ENCODE peak calls at places on chromosomes 1 and 21, in ten cellular contexts. M, T, P, W, B, I, K, U, F and A are unnamed samples.

GRCh38 chr1:180643693-180644092 is 11.9 kb downstream of the XPR1 start:
- DNase-seq in T (no peak), U (no peak), P (no peak), B (peak; percentile 37), W (peak; percentile 45), F (no peak), I (no peak), M (peak; percentile 19), K (no peak), A (peak; percentile 40)

GRCh38 chr1:226637147-226637935 is 88.8 kb downstream of the STUM start:
- DNase-seq in W (peak; percentile 50), F (no peak), K (no peak), P (no peak), U (no peak), T (peak; percentile 57), I (no peak), M (no peak), B (peak; percentile 42), A (no peak)

GRCh38 chr21:16241500-16241963 is 511.8 kb downstream of the USP25 start:
- DNase-seq in I (no peak), K (no peak), P (no peak), U (no peak), T (no peak), B (no peak), F (no peak), M (no peak), W (peak; percentile 66), A (no peak)

GRCh38 chr1:100834779-100835645 is 59.6 kb downstream of the EXTL2 start:
- DNase-seq in T (no peak), W (peak; percentile 28), U (peak; percentile 21), F (no peak), M (peak; percentile 11), P (peak; percentile 49), B (no peak), I (no peak), K (no peak), A (no peak)

GRCh38 chr21:37063433-37063832 is 9.4 kb downstream of the PIGP start:
- DNase-seq in U (no peak), M (no peak), P (no peak), I (no peak), W (no peak), F (no peak), B (no peak), T (no peak), K (no peak), A (no peak)

GRCh38 chr21:42674351-42674940 is 21.0 kb downstream of the PDE9A start:
- DNase-seq in K (no peak), P (no peak), B (peak; percentile 60), I (no peak), W (peak; percentile 21), F (no peak), U (no peak), M (no peak), T (peak; percentile 50), A (no peak)

GRCh38 chr1:90198616-90199015 is 203.7 kb downstream of the ZNF326 start:
- DNase-seq in I (no peak), K (peak; percentile 48), U (no peak), P (no peak), B (no peak), F (no peak), T (no peak), W (no peak), M (no peak), A (no peak)

GRCh38 chr1:174497461-174497860 is 49.7 kb downstream of the GPR52 start:
- DNase-seq in U (no peak), W (no peak), P (no peak), F (no peak), B (peak; percentile 2), M (no peak), T (no peak), I (no peak), K (no peak), A (no peak)

GRCh38 chr1:226990133-226990716 is 50.1 kb downstream of the COQ8A start:
- DNase-seq in K (no peak), T (peak; percentile 34), U (no peak), F (no peak), B (no peak), M (no peak), P (peak; percentile 82), I (no peak), W (peak; percentile 51), A (no peak)

GRCh38 chr21:31220567-31220966 is 123.5 kb downstream of the TIAM1 start:
- DNase-seq in M (peak; percentile 24), U (no peak), F (no peak), W (peak; percentile 35), P (no peak), I (no peak), K (peak; percentile 52), B (no peak), T (no peak), A (no peak)

GRCh38 chr21:36829116-36829515 is 130.2 kb downstream of the SIM2 start:
- DNase-seq in P (no peak), T (no peak), I (no peak), B (no peak), U (no peak), F (no peak), W (no peak), K (no peak), M (no peak), A (no peak)

GRCh38 chr21:38956791-38957571 is 151.3 kb downstream of the ETS2 start:
- DNase-seq in P (peak; percentile 22), U (no peak), W (no peak), K (peak; percentile 24), F (no peak), B (peak; percentile 70), T (no peak), M (peak; percentile 40), I (no peak), A (peak; percentile 19)

DNA sequence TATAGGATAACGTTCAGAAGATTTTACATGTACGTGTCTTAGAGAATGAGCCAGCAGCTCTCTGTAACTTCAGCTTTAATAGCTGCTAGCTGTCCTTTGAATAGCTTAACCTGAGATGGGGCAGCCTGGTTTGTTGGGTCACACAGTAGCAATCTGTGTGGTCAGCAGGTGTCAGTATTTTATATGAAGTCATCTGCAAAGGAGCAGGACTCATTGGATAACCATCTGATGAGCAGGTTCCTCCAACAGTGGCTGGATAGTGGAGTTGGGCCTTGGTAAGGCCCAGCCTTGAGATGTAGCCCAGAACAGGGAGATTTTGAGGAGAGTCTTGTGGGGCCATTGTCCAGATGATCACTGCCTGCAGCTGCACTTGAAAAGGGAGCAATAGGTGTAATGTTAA is 6.4 kb downstream of the GSTM5 start:
- DNase-seq in W (no peak), I (no peak), M (peak; percentile 27), F (no peak), P (no peak), U (no peak), B (no peak), T (no peak), K (no peak), A (no peak)
- TF ChIP-seq CTCF in W (no peak), I (no peak), M (no peak), F (no peak), P (no peak), U (no peak), B (no peak), T (no peak), K (no peak), A (peak; percentile 12)

GRCh38 chr1:24156542-24157260 is 13.8 kb upstream of the IL22RA1 start:
- DNase-seq in T (no peak), I (no peak), M (no peak), U (no peak), P (no peak), W (no peak), F (no peak), B (no peak), K (no peak), A (no peak)

GRCh38 chr1:24154215-24154614 is 11.3 kb upstream of the IL22RA1 start:
- DNase-seq in K (no peak), B (no peak), W (no peak), F (no peak), P (no peak), I (no peak), M (no peak), U (no peak), T (no peak), A (no peak)

GRCh38 chr1:24152631-24153494 is 9.9 kb upstream of the IL22RA1 start:
- DNase-seq in U (no peak), M (no peak), I (no peak), K (no peak), B (no peak), P (no peak), T (no peak), W (no peak), F (no peak), A (no peak)

GRCh38 chr1:24157921-24158481 is 15.1 kb upstream of the IL22RA1 start:
- DNase-seq in I (no peak), B (no peak), M (no peak), T (no peak), W (peak; percentile 9), P (no peak), K (no peak), U (no peak), F (no peak), A (no peak)

GRCh38 chr1:24155011-24155782 is 12.3 kb upstream of the IL22RA1 start:
- DNase-seq in P (no peak), I (no peak), F (no peak), M (no peak), K (peak; percentile 83), U (no peak), T (no peak), W (no peak), B (no peak), A (no peak)
- TF ChIP-seq CTCF in P (no peak), I (peak; percentile 1), F (no peak), M (no peak), K (peak; percentile 33), U (peak; percentile 28), T (no peak), W (peak; percentile 4), B (peak; percentile 19), A (peak; percentile 20)

DNA sequence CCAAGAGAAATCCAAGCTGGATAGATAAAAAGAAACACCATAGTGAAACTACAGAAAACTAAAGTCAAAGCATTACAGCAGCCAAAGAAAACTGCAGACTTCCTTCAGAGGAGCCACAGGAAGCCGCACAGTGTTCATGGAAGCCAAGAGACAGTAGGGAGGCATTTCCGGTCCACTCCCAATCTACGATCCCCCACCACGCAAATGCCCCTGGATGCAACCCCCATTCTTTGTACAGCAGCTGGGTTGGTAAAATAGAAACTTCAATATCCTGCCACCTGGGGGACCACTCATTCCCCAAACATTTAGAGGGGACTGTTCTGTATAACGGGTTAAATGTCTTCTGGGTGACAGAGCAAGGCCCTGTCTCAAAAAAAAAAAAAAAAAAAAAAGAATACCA is 43.9 kb upstream of the TSPEAR start:
- DNase-seq in B (no peak), W (peak; percentile 86), I (no peak), P (no peak), K (no peak), T (no peak), F (no peak), U (no peak), M (no peak), A (no peak)
- TF ChIP-seq CTCF in B (no peak), W (no peak), I (no peak), P (no peak), K (no peak), T (no peak), F (no peak), U (no peak), M (peak; percentile 26), A (peak; percentile 17)

GRCh38 chr1:101971309-101971708 is 25.4 kb downstream of the OLFM3 start:
- DNase-seq in T (no peak), K (peak; percentile 2), I (no peak), M (peak; percentile 0), B (no peak), W (peak; percentile 2), U (no peak), F (no peak), P (no peak), A (no peak)

GRCh38 chr1:101964708-101965107 is 32.0 kb downstream of the OLFM3 start:
- DNase-seq in I (no peak), T (no peak), W (no peak), B (no peak), P (no peak), U (no peak), F (no peak), M (no peak), K (no peak), A (no peak)

GRCh38 chr1:101967871-101968270 is 28.9 kb downstream of the OLFM3 start:
- DNase-seq in T (no peak), M (no peak), K (no peak), F (no peak), B (no peak), W (no peak), P (no peak), I (no peak), U (no peak), A (no peak)
- TF ChIP-seq CTCF in T (no peak), M (no peak), K (no peak), F (no peak), B (no peak), W (no peak), P (no peak), I (no peak), U (no peak), A (no peak)